ENCODE peak calls at places on chromosome 5, in nine cellular contexts. S, C, O, U, M, L, T, Y and F are unnamed samples.

GRCh38 chr5:27568811-27569210 is 530.4 kb upstream of the CDH9 start:
- DNase-seq in S (no peak), C (no peak), O (no peak), U (no peak), M (no peak), L (no peak), T (no peak), Y (no peak), F (no peak)

GRCh38 chr5:57164124-57164523 is 9.7 kb upstream of the GPBP1 start:
- DNase-seq in S (no peak), C (no peak), O (no peak), U (no peak), M (no peak), L (no peak), T (no peak), Y (no peak), F (no peak)

GRCh38 chr5:78594946-78595921 is 53.3 kb downstream of the LHFPL2 start:
- DNase-seq in S (peak; percentile 49), C (no peak), O (no peak), U (peak; percentile 56), M (no peak), L (no peak), T (peak; percentile 66), Y (peak; percentile 47), F (no peak)

GRCh38 chr5:969421-969839 is 39.2 kb upstream of the NKD2 start:
- DNase-seq in S (no peak), C (no peak), O (no peak), U (no peak), M (peak; percentile 83), L (no peak), T (no peak), Y (no peak), F (no peak)

GRCh38 chr5:80479713-80480112 is 8.2 kb upstream of the FAM151B start:
- DNase-seq in S (no peak), C (no peak), O (no peak), U (no peak), M (no peak), L (no peak), T (no peak), Y (no peak), F (no peak)

GRCh38 chr5:122757268-122757667 is 17.6 kb upstream of the SNX2 start:
- DNase-seq in S (no peak), C (no peak), O (no peak), U (no peak), M (no peak), L (no peak), T (no peak), Y (no peak), F (no peak)

GRCh38 chr5:87393331-87393730 is 19.4 kb downstream of the CCNH start:
- DNase-seq in S (no peak), C (no peak), O (no peak), U (no peak), M (no peak), L (no peak), T (no peak), Y (no peak), F (no peak)

GRCh38 chr5:180811623-180812119 is 9.1 kb upstream of the MGAT1 start:
- DNase-seq in S (no peak), C (no peak), O (no peak), U (no peak), M (peak; percentile 83), L (no peak), T (no peak), Y (no peak), F (no peak)

GRCh38 chr5:24365406-24365805 is 279.4 kb downstream of the CDH10 start:
- DNase-seq in S (no peak), C (no peak), O (no peak), U (no peak), M (no peak), L (no peak), T (no peak), Y (no peak), F (no peak)

GRCh38 chr5:94618029-94618492 is 343 bp downstream of the KIAA0825 start:
- DNase-seq in S (peak; percentile 82), C (peak; percentile 74), O (peak; percentile 1), U (no peak), M (peak; percentile 86), L (no peak), T (peak; percentile 84), Y (peak; percentile 76), F (peak; percentile 91)

GRCh38 chr5:5291357-5291756 is 131.1 kb upstream of the ICE1 start:
- DNase-seq in S (no peak), C (no peak), O (no peak), U (no peak), M (no peak), L (no peak), T (peak; percentile 72), Y (no peak), F (no peak)

DNA sequence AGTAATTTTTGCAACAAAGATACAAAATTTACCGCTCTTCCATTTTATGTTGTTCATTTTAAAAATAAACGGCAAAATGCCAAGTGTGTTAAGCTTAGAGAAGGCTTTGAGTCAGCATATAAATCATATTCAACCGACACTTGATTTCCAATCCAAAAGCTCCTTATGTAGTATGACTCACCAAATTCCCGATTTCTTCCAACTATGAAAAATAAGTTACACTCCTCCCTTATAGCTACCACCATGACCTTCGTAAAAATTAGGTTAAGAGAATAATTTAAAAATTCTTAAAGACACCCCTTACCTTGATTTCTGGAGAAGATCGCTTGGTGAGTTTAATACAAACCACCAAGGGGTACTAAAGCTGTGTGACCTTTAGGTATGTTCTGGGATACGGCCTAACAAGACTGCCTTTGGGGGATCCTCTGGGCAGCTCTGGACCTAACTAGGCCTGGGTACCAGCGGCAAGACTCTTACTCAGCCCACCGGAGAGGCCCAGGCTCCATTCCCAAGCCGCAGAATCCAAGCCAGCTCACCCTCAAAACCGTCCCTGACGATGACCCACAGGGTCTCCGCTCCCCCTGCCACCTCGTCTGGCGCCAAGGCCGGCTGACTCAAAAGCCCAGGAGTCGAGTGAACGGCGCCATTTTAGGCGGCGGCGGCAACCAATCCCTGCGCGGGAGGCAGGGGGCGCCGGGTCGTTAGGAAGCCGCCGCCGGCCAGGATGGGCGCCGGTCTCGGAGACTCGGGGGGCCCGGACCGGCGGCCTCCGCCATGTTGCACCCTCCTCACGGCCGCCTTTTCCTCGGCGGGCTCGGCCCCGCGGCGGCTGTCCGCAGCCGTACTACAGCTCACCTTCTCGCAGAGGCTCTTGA is 731 bp downstream of the PPP2CA start:
- DNase-seq in S (peak; percentile 62), C (peak; percentile 57), O (peak; percentile 32), U (peak; percentile 64), M (peak; percentile 91), L (no peak), T (peak; percentile 61), Y (peak; percentile 79), F (peak; percentile 76)
- TF ChIP-seq POLR2A in S (no peak), C (no peak), O (peak; percentile 75), U (no peak), M (no peak), L (no peak), T (no peak), Y (no peak), F (no peak)

DNA sequence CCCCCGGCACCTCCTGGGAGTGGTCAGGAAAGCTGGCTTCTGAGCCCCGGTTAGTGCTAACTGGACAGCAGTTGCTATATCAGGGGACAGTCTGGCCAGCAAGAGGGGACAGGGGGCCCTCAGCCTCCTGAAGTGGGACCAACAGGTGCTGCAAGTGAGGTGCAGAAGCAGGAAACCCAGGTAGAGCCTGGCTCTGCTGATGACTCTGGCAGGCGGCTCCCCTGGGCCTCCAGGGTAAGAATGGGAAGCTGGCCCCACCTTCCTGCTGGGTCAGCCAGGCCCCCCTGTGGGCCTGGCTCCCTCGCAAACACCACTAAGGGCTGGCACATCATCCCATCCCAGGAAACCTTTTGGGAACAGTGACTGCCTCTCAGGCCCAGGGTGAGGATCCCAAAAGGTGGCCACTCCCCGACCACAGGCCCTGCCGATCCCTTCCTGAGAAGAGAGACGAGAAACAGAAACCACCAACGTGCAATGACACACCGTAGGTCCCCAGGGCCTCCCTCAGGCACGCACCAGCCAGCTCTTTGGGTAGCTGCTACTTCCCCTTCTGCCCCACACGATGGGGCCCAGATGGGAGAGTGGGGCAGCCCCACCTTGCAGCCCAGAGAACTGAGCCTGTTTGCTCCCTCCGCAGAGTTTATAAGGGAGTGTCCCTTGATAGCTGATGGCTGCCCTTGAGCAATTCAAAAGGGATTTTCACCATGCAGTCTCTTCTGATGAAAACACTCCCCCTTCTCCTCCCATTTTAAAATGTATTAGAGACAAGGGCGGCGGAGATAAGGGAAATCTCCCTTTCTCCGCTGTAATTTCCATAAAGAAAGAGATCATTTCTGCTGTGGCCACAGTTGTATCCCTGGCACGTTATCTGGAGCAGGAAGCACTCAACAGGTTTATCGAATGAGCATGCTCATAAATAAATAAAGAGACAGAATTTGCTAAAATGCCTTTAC is 76.8 kb downstream of the STK10 start:
- DNase-seq in S (peak; percentile 68), C (peak; percentile 69), O (peak; percentile 63), U (no peak), M (no peak), L (peak; percentile 38), T (peak; percentile 50), Y (peak; percentile 99), F (peak; percentile 86)
- TF ChIP-seq POLR2A in S (peak; percentile 19), C (no peak), O (peak; percentile 69), U (no peak), M (no peak), L (no peak), T (no peak), Y (peak; percentile 18), F (peak; percentile 10)

DNA sequence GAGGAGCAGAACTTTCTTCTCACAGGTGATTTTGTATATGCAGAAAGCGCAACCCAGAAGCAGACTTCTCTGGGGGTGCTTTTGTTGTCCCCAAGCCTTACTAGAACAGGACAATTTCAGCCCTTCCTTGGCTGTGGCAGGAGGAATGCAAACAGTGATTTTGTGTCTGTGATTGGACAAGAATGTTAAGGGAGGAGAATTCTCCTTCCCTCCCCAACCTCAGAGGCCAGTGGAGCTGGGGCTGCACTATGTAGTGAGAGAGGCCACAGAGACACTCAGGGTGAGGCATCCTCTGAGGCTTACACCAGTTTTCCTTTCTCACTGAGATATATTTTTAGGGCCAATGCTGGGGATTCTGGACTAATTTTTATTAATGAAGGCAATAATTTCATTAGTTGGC is 58.8 kb downstream of the ZNF366 start:
- DNase-seq in S (no peak), C (no peak), O (no peak), U (no peak), M (no peak), L (no peak), T (no peak), Y (no peak), F (no peak)
- TF ChIP-seq POLR2A in S (no peak), C (no peak), O (no peak), U (no peak), M (no peak), L (no peak), T (no peak), Y (no peak), F (no peak)

GRCh38 chr5:39424751-39425524 is at the start of gene DAB2:
- DNase-seq in S (peak; percentile 78), C (peak; percentile 73), O (peak; percentile 12), U (peak; percentile 81), M (peak; percentile 96), L (peak; percentile 32), T (peak; percentile 96), Y (peak; percentile 73), F (peak; percentile 65)
- TF ChIP-seq POLR2A in S (peak; percentile 85), C (no peak), O (no peak), U (peak; percentile 68), M (peak; percentile 80), L (no peak), T (peak; percentile 91), Y (no peak), F (no peak)